ENCODE peak calls at places on chromosomes 4 and X, in eight cellular contexts. One of them, this sample, is unnamed. For H3K4me1, the result is how much of the 10 kb centered on the place peaks cover.

GRCh38 chr4:123652501-123652900 is 255.9 kb downstream of the SPRY1 start:
- DNase-seq in HCT116: no peak
- DNase-seq in GM23338: no peak
- DNase-seq in K562: no peak
- DNase-seq in sigmoid colon: no peak
- DNase-seq in SK-N-SH: no peak
- DNase-seq in breast epithelium: no peak
- DNase-seq in GM12878: no peak
- DNase-seq in this sample: no peak

GRCh38 chr4:140673729-140674128 is 82.5 kb downstream of the TBC1D9 start:
- DNase-seq in SK-N-SH: peak
- DNase-seq in K562: no peak
- DNase-seq in GM12878: no peak
- DNase-seq in HCT116: no peak
- DNase-seq in sigmoid colon: no peak
- DNase-seq in GM23338: no peak
- DNase-seq in breast epithelium: no peak
- DNase-seq in this sample: no peak

GRCh38 chrX:136694491-136695087 is 46.6 kb downstream of the CD40LG start:
- DNase-seq in breast epithelium: no peak
- DNase-seq in sigmoid colon: no peak
- DNase-seq in HCT116: peak
- DNase-seq in GM23338: peak
- DNase-seq in K562: peak
- DNase-seq in GM12878: no peak
- DNase-seq in SK-N-SH: peak
- DNase-seq in this sample: no peak

GRCh38 chrX:70973221-70973620 is 42.3 kb upstream of the SLC7A3 start:
- DNase-seq in K562: no peak
- DNase-seq in GM23338: no peak
- DNase-seq in GM12878: no peak
- DNase-seq in HCT116: no peak
- DNase-seq in breast epithelium: no peak
- DNase-seq in SK-N-SH: no peak
- DNase-seq in sigmoid colon: no peak
- DNase-seq in this sample: no peak

GRCh38 chrX:30618160-30618765 is 35.0 kb upstream of the GK start:
- DNase-seq in HCT116: no peak
- DNase-seq in K562: no peak
- DNase-seq in breast epithelium: no peak
- DNase-seq in GM23338: peak
- DNase-seq in GM12878: no peak
- DNase-seq in sigmoid colon: no peak
- DNase-seq in SK-N-SH: no peak
- DNase-seq in this sample: no peak

GRCh38 chr4:172177382-172177781 is 364.2 kb downstream of the GALNTL6 start:
- DNase-seq in K562: no peak
- DNase-seq in GM12878: no peak
- DNase-seq in sigmoid colon: no peak
- DNase-seq in GM23338: no peak
- DNase-seq in SK-N-SH: no peak
- DNase-seq in HCT116: no peak
- DNase-seq in breast epithelium: no peak
- DNase-seq in this sample: no peak

GRCh38 chr4:16083217-16084191 is at the start of gene PROM1:
- DNase-seq in SK-N-SH: peak
- DNase-seq in breast epithelium: no peak
- DNase-seq in K562: no peak
- DNase-seq in HCT116: peak
- DNase-seq in GM23338: peak
- DNase-seq in GM12878: no peak
- DNase-seq in sigmoid colon: no peak
- DNase-seq in this sample: no peak

GRCh38 chr4:148954011-148954749 is 512.0 kb upstream of the NR3C2 start:
- DNase-seq in K562: no peak
- DNase-seq in sigmoid colon: no peak
- DNase-seq in HCT116: no peak
- DNase-seq in GM12878: no peak
- DNase-seq in GM23338: peak
- DNase-seq in breast epithelium: no peak
- DNase-seq in SK-N-SH: no peak
- DNase-seq in this sample: no peak

GRCh38 chr4:175146799-175147198 is 228.6 kb downstream of the ADAM29 start:
- DNase-seq in sigmoid colon: no peak
- DNase-seq in SK-N-SH: no peak
- DNase-seq in GM23338: no peak
- DNase-seq in HCT116: no peak
- DNase-seq in breast epithelium: no peak
- DNase-seq in K562: no peak
- DNase-seq in GM12878: no peak
- DNase-seq in this sample: no peak

GRCh38 chr4:10259976-10260375 is 143.4 kb upstream of the WDR1 start:
- DNase-seq in K562: no peak
- DNase-seq in GM23338: no peak
- DNase-seq in breast epithelium: no peak
- DNase-seq in sigmoid colon: no peak
- DNase-seq in GM12878: no peak
- DNase-seq in SK-N-SH: no peak
- DNase-seq in HCT116: no peak
- DNase-seq in this sample: no peak

GRCh38 chr4:87442889-87443288 is 20.5 kb downstream of the NUDT9 start:
- DNase-seq in breast epithelium: no peak
- DNase-seq in GM23338: no peak
- DNase-seq in SK-N-SH: no peak
- DNase-seq in K562: no peak
- DNase-seq in GM12878: no peak
- DNase-seq in sigmoid colon: no peak
- DNase-seq in HCT116: no peak
- DNase-seq in this sample: no peak

GRCh38 chr4:94256833-94257232 is 49.2 kb downstream of the SMARCAD1 start:
- DNase-seq in K562: no peak
- DNase-seq in GM12878: no peak
- DNase-seq in sigmoid colon: no peak
- DNase-seq in HCT116: no peak
- DNase-seq in breast epithelium: no peak
- DNase-seq in GM23338: no peak
- DNase-seq in SK-N-SH: no peak
- DNase-seq in this sample: no peak

GRCh38 chr4:147104768-147105167 is 159.1 kb upstream of the TTC29 start:
- DNase-seq in K562: no peak
- DNase-seq in breast epithelium: no peak
- DNase-seq in GM12878: no peak
- DNase-seq in SK-N-SH: no peak
- DNase-seq in GM23338: no peak
- DNase-seq in HCT116: no peak
- DNase-seq in sigmoid colon: no peak
- DNase-seq in this sample: no peak

GRCh38 chr4:1252928-1253492 is 4.1 kb upstream of the CTBP1 start:
- DNase-seq in SK-N-SH: no peak
- DNase-seq in breast epithelium: no peak
- DNase-seq in GM23338: no peak
- DNase-seq in HCT116: no peak
- DNase-seq in K562: no peak
- DNase-seq in sigmoid colon: no peak
- DNase-seq in GM12878: no peak
- DNase-seq in this sample: no peak

GRCh38 chr4:1249731-1250526 is 999 bp upstream of the CTBP1 start:
- DNase-seq in HCT116: no peak
- DNase-seq in GM12878: no peak
- DNase-seq in K562: peak
- DNase-seq in breast epithelium: no peak
- DNase-seq in sigmoid colon: peak
- DNase-seq in GM23338: peak
- DNase-seq in SK-N-SH: peak
- DNase-seq in this sample: no peak

GRCh38 chr4:1250921-1251772 is 2.2 kb upstream of the CTBP1 start:
- DNase-seq in SK-N-SH: no peak
- DNase-seq in sigmoid colon: no peak
- DNase-seq in GM23338: no peak
- DNase-seq in GM12878: no peak
- DNase-seq in breast epithelium: no peak
- DNase-seq in K562: no peak
- DNase-seq in HCT116: no peak
- DNase-seq in this sample: no peak

GRCh38 chr4:1250527-1250812 is 1.5 kb upstream of the CTBP1 start:
- DNase-seq in breast epithelium: no peak
- DNase-seq in SK-N-SH: peak
- DNase-seq in K562: no peak
- DNase-seq in GM23338: no peak
- DNase-seq in GM12878: no peak
- DNase-seq in sigmoid colon: no peak
- DNase-seq in HCT116: no peak
- DNase-seq in this sample: no peak

GRCh38 chr4:1251773-1252066 is 2.8 kb upstream of the CTBP1 start:
- DNase-seq in GM12878: no peak
- DNase-seq in GM23338: no peak
- DNase-seq in sigmoid colon: no peak
- DNase-seq in SK-N-SH: no peak
- DNase-seq in HCT116: no peak
- DNase-seq in breast epithelium: no peak
- DNase-seq in K562: no peak
- DNase-seq in this sample: no peak
- H3K4me1 ChIP-seq in GM12878: under half
- H3K4me1 ChIP-seq in GM23338: under half
- H3K4me1 ChIP-seq in sigmoid colon: under half
- H3K4me1 ChIP-seq in SK-N-SH: under half
- H3K4me1 ChIP-seq in HCT116: under half
- H3K4me1 ChIP-seq in breast epithelium: under half
- H3K4me1 ChIP-seq in K562: under half
- H3K4me1 ChIP-seq in this sample: under half

GRCh38 chrX:147917700-147918694 is 6.3 kb downstream of the FMR1 start:
- DNase-seq in GM23338: no peak
- DNase-seq in sigmoid colon: no peak
- DNase-seq in HCT116: no peak
- DNase-seq in breast epithelium: no peak
- DNase-seq in K562: no peak
- DNase-seq in GM12878: peak
- DNase-seq in SK-N-SH: no peak
- DNase-seq in this sample: no peak
- H3K4me3 ChIP-seq in GM23338: no peak
- H3K4me3 ChIP-seq in sigmoid colon: no peak
- H3K4me3 ChIP-seq in HCT116: no peak
- H3K4me3 ChIP-seq in breast epithelium: no peak
- H3K4me3 ChIP-seq in K562: no peak
- H3K4me3 ChIP-seq in GM12878: peak
- H3K4me3 ChIP-seq in SK-N-SH: no peak
- H3K4me3 ChIP-seq in this sample: no peak

DNA sequence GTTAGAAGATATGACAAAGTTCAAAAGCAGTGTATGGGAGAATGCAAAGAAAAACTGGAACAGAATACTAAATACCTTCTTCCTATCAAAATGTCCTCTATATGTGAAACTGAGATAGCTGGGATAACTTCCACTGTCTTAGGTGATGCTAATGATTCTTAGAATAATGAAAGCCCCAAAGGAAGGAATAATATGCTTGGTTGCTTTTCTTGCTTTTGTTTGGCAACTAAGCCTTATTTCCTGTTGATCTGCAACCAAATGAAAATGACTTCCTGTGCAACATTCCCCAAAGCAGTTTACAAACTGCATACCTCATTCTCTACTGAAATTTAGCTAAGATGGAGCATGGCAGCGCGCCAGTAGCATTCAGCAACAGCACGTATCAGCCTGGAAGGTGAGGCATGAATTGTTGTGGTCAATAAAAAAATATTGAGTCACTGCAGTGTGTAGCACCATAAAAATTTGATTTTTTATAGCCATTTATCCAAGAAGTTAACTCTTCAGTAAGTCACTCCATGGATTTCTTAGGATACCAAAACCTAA is 18.7 kb downstream of the NDNF start:
- DNase-seq in GM12878: no peak
- DNase-seq in K562: no peak
- DNase-seq in breast epithelium: no peak
- DNase-seq in GM23338: no peak
- DNase-seq in sigmoid colon: no peak
- DNase-seq in SK-N-SH: no peak
- DNase-seq in HCT116: no peak
- DNase-seq in this sample: no peak
- TF ChIP-seq POLR2AphosphoS5 in GM12878: no peak
- TF ChIP-seq POLR2AphosphoS5 in K562: no peak
- TF ChIP-seq POLR2AphosphoS5 in breast epithelium: no peak
- TF ChIP-seq POLR2AphosphoS5 in GM23338: no peak
- TF ChIP-seq POLR2AphosphoS5 in sigmoid colon: no peak
- TF ChIP-seq POLR2AphosphoS5 in SK-N-SH: no peak
- TF ChIP-seq POLR2AphosphoS5 in HCT116: no peak
- TF ChIP-seq POLR2AphosphoS5 in this sample: no peak

GRCh38 chr4:37675587-37676290 is 10.4 kb downstream of the RELL1 start:
- DNase-seq in breast epithelium: no peak
- DNase-seq in SK-N-SH: no peak
- DNase-seq in GM12878: peak
- DNase-seq in sigmoid colon: no peak
- DNase-seq in GM23338: no peak
- DNase-seq in K562: no peak
- DNase-seq in HCT116: no peak
- DNase-seq in this sample: no peak

GRCh38 chr4:37671072-37671471 is 15.1 kb downstream of the RELL1 start:
- DNase-seq in sigmoid colon: no peak
- DNase-seq in K562: no peak
- DNase-seq in SK-N-SH: no peak
- DNase-seq in HCT116: no peak
- DNase-seq in breast epithelium: no peak
- DNase-seq in GM12878: no peak
- DNase-seq in GM23338: no peak
- DNase-seq in this sample: no peak

GRCh38 chr4:37670249-37670648 is 15.9 kb downstream of the RELL1 start:
- DNase-seq in breast epithelium: no peak
- DNase-seq in GM12878: no peak
- DNase-seq in HCT116: no peak
- DNase-seq in SK-N-SH: no peak
- DNase-seq in GM23338: no peak
- DNase-seq in sigmoid colon: no peak
- DNase-seq in K562: no peak
- DNase-seq in this sample: no peak

GRCh38 chr4:37674446-37674845 is 11.7 kb downstream of the RELL1 start:
- DNase-seq in breast epithelium: no peak
- DNase-seq in GM23338: no peak
- DNase-seq in SK-N-SH: no peak
- DNase-seq in sigmoid colon: no peak
- DNase-seq in K562: no peak
- DNase-seq in HCT116: no peak
- DNase-seq in GM12878: no peak
- DNase-seq in this sample: no peak

DNA sequence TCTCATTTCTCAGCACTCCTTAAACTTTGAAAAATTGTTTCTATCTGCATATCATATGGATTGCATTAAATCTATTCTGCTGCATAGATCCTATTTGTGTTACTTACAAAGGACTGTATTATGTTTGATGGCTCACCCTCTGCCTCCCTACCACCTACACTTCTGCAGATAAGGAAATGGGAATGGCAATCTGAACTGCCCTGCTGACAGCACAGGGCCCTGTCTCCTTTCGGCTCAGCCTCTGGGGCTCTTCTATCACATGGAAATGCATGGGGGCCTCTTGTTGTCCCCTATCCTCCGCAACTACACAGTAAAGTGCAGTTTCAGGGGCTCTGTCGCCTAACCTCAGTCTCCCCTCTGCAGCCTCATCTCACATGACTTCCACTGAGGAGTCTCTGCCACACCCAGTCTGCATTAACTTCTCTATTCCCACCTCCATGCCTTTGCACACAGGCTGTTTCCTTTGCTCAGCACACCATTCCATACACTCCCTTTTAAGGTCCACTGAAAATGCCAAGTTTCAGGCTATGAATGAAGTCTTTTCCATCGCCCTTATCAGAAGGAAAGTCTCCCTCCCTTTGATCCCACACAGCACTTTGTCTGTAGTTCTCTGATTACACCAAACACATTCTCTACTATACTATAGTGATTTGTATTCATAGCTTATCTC is 12.5 kb downstream of the RELL1 start:
- DNase-seq in GM12878: no peak
- DNase-seq in K562: no peak
- DNase-seq in SK-N-SH: no peak
- DNase-seq in GM23338: no peak
- DNase-seq in HCT116: no peak
- DNase-seq in sigmoid colon: no peak
- DNase-seq in breast epithelium: no peak
- DNase-seq in this sample: no peak
- H3K4me1 ChIP-seq in GM12878: under half
- H3K4me1 ChIP-seq in K562: under half
- H3K4me1 ChIP-seq in SK-N-SH: under half
- H3K4me1 ChIP-seq in GM23338: under half
- H3K4me1 ChIP-seq in HCT116: under half
- H3K4me1 ChIP-seq in sigmoid colon: under half
- H3K4me1 ChIP-seq in breast epithelium: under half
- H3K4me1 ChIP-seq in this sample: under half

This sample was measured in prostate gland.